ENCODE peak calls at places on chromosome 12, in four cellular contexts. P, O, S and I are unnamed samples. For H3K4me1 and H3K36me3, the result is how much of the 10 kb centered on the place peaks cover.

GRCh38 chr12:388012-388411 is 1.1 kb downstream of the KDM5A start:
- DNase-seq in P (no peak), O (no peak), S (no peak), I (no peak)

GRCh38 chr12:52259850-52260249 is 14.6 kb upstream of the KRT86 start:
- DNase-seq in P (no peak), O (peak), S (no peak), I (no peak)

GRCh38 chr12:55658212-55658611 is 21.5 kb downstream of the OR10P1 start:
- DNase-seq in P (no peak), O (no peak), S (no peak), I (no peak)

GRCh38 chr12:25811656-25812126 is 146.8 kb upstream of the RASSF8 start:
- DNase-seq in P (peak), O (no peak), S (no peak), I (no peak)

GRCh38 chr12:11847539-11847938 is 198.1 kb downstream of the ETV6 start:
- DNase-seq in P (no peak), O (no peak), S (no peak), I (no peak)

GRCh38 chr12:87866602-87867292 is 162.5 kb downstream of the C12orf50 start:
- DNase-seq in P (peak), O (no peak), S (no peak), I (peak)

GRCh38 chr12:68358532-68359485 is 26.6 kb upstream of the MDM1 start:
- DNase-seq in P (peak), O (no peak), S (peak), I (peak)

GRCh38 chr12:108052260-108052659 is 76.8 kb upstream of the WSCD2 start:
- DNase-seq in P (no peak), O (no peak), S (no peak), I (no peak)

GRCh38 chr12:53207042-53207441 is at the start of gene ITGB7:
- DNase-seq in P (no peak), O (peak), S (no peak), I (no peak)

GRCh38 chr12:111409403-111410228 is 3.9 kb downstream of the SH2B3 start:
- DNase-seq in P (peak), O (peak), S (peak), I (peak)

GRCh38 chr12:109696485-109697269 is 16.9 kb upstream of the FAM222A start:
- DNase-seq in P (peak), O (peak), S (no peak), I (no peak)

GRCh38 chr12:17020765-17021164 is 414.8 kb upstream of the LMO3 start:
- DNase-seq in P (no peak), O (no peak), S (no peak), I (no peak)

GRCh38 chr12:9066755-9067433 is 48.8 kb downstream of the A2M start:
- DNase-seq in P (no peak), O (no peak), S (no peak), I (no peak)

GRCh38 chr12:1628671-1629337 is at the start of gene WNT5B:
- DNase-seq in P (no peak), O (no peak), S (no peak), I (peak)

GRCh38 chr12:26068503-26068902 is 56.3 kb downstream of the BHLHE41 start:
- DNase-seq in P (no peak), O (no peak), S (no peak), I (no peak)

GRCh38 chr12:47736877-47737676 is 11.8 kb upstream of the ENDOU start:
- DNase-seq in P (peak), O (peak), S (peak), I (peak)

GRCh38 chr12:88141425-88141773 is 489 bp downstream of the CEP290 start:
- DNase-seq in P (no peak), O (no peak), S (no peak), I (no peak)

GRCh38 chr12:4355843-4356327 is 23.6 kb downstream of the FGF23 start:
- DNase-seq in P (peak), O (no peak), S (peak), I (peak)

GRCh38 chr12:132502149-132502881 is 12.4 kb downstream of the FBRSL1 start:
- DNase-seq in P (no peak), O (no peak), S (peak), I (no peak)

GRCh38 chr12:131738196-131738595 is 27.3 kb downstream of the SFSWAP start:
- DNase-seq in P (no peak), O (no peak), S (no peak), I (no peak)

GRCh38 chr12:12645485-12645884 is 33.8 kb downstream of the CREBL2 start:
- DNase-seq in P (peak), O (no peak), S (no peak), I (peak)

GRCh38 chr12:71607494-71608330 is 55.9 kb downstream of the ZFC3H1 start:
- DNase-seq in P (no peak), O (no peak), S (no peak), I (no peak)

GRCh38 chr12:46471404-46471803 is 98.8 kb upstream of the SLC38A2 start:
- DNase-seq in P (no peak), O (no peak), S (no peak), I (no peak)

GRCh38 chr12:20050166-20050565 is 318.2 kb upstream of the PDE3A start:
- DNase-seq in P (no peak), O (no peak), S (no peak), I (no peak)

GRCh38 chr12:52423035-52423434 is 11.1 kb downstream of the KRT75 start:
- DNase-seq in P (no peak), O (no peak), S (no peak), I (no peak)

GRCh38 chr12:124683330-124683662 is 115.9 kb upstream of the NCOR2 start:
- DNase-seq in P (peak), O (no peak), S (no peak), I (no peak)

GRCh38 chr12:7015555-7016370 is 2.5 kb downstream of the LPCAT3 start:
- DNase-seq in P (no peak), O (no peak), S (no peak), I (no peak)

GRCh38 chr12:95529693-95530225 is 21.5 kb downstream of the USP44 start:
- DNase-seq in P (no peak), O (no peak), S (no peak), I (no peak)

GRCh38 chr12:54232790-54233189 is 44.0 kb upstream of the SMUG1 start:
- DNase-seq in P (peak), O (no peak), S (no peak), I (no peak)
- TF ChIP-seq CTCF in P (peak), O (no peak), S (no peak), I (peak)

GRCh38 chr12:27864521-27864920 is 84.5 kb upstream of the MANSC4 start:
- DNase-seq in P (peak), O (no peak), S (no peak), I (no peak)
- H3K4me1 ChIP-seq in P (under half), O (under half), S (under half), I (under half)

GRCh38 chr12:115963030-115963480 is 314.4 kb downstream of the MED13L start:
- DNase-seq in P (peak), O (no peak), S (no peak), I (no peak)
- H3K36me3 ChIP-seq in P (under half), O (half or more), S (half or more), I (under half)

GRCh38 chr12:80264386-80264785 is 165.0 kb downstream of the OTOGL start:
- DNase-seq in P (no peak), O (no peak), S (no peak), I (no peak)

GRCh38 chr12:80257920-80258319 is 158.6 kb downstream of the OTOGL start:
- DNase-seq in P (no peak), O (no peak), S (no peak), I (no peak)

GRCh38 chr12:80262372-80263170 is 163.2 kb downstream of the OTOGL start:
- DNase-seq in P (peak), O (no peak), S (no peak), I (no peak)

GRCh38 chr12:80261403-80261802 is 162.1 kb downstream of the OTOGL start:
- DNase-seq in P (no peak), O (no peak), S (no peak), I (no peak)

GRCh38 chr12:80260269-80260668 is 160.9 kb downstream of the OTOGL start:
- DNase-seq in P (no peak), O (no peak), S (no peak), I (no peak)
- TF ChIP-seq CTCF in P (no peak), O (no peak), S (no peak), I (no peak)

GRCh38 chr12:33488036-33488435 is 48.4 kb upstream of the SYT10 start:
- DNase-seq in P (no peak), O (no peak), S (no peak), I (no peak)
- H3K4me1 ChIP-seq in P (under half), O (under half), S (under half), I (under half)

DNA sequence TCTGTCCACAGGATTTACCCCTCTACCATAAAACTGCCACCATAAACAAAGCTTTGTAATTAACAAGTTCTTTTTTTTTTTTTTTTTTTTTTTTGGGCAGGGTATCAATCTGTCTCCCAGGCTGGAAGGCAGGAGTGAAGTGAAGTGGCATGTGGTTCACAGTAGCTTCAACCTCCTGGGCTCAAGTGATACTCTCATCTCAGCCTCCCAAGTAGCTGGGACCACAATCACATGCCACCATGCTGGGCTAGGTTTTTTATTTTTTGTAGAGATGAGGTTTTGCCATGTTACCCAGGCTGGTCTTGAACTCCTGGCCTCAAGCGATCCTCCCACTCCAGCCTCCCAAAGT is 61.1 kb upstream of the NUDT4 start:
- DNase-seq in P (no peak), O (no peak), S (no peak), I (no peak)
- H3K36me3 ChIP-seq in P (under half), O (under half), S (under half), I (under half)

GRCh38 chr12:2739069-2739468 is 55.7 kb upstream of the FKBP4 start:
- DNase-seq in P (no peak), O (no peak), S (no peak), I (no peak)

GRCh38 chr12:2737656-2738241 is 57.0 kb upstream of the FKBP4 start:
- DNase-seq in P (no peak), O (peak), S (no peak), I (no peak)

GRCh38 chr12:2732290-2732689 is 62.5 kb upstream of the FKBP4 start:
- DNase-seq in P (no peak), O (no peak), S (no peak), I (no peak)

DNA sequence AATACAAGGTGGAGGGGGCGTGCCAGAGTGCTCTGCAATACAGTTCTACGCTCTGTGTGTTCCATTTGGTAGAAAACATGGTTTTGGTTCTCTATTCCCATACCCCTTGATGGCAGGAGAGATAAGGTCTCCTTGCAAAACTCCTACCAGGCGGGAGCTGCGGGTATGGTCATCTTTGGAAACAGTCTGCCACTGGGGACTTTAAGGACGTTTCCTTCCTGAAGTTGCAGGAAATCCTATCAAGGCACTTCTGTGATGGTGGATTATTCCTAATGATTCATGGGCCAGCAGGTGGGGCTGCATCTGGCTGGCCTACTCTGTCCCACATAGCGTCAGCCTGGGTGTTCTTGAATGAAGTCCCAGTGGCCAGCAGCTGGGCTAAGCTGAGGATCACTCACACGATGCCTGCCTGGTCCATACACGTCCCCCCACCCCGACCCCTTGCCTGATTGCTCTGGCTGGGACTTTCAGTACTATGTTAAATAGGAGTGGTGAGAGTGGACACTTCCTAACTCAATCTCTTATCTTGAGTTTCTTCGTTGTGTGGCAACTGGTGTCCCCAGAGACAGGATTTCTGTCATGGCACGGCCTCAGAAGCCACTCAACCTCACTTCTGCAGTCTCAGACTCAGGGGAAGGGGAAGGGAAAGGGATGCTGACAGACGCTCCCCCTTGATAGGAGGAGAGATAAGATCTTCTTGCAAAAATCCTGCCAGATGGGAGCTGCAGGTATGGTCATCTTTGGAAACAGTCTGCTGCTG is 61.1 kb upstream of the FKBP4 start:
- DNase-seq in P (no peak), O (no peak), S (no peak), I (no peak)
- TF ChIP-seq CTCF in P (no peak), O (no peak), S (no peak), I (no peak)

GRCh38 chr12:117294206-117294605 is 67.2 kb downstream of the NOS1 start:
- DNase-seq in P (no peak), O (no peak), S (no peak), I (no peak)

GRCh38 chr12:117298191-117298590 is 63.2 kb downstream of the NOS1 start:
- DNase-seq in P (no peak), O (no peak), S (no peak), I (no peak)

GRCh38 chr12:117293510-117293909 is 67.9 kb downstream of the NOS1 start:
- DNase-seq in P (no peak), O (no peak), S (no peak), I (no peak)

GRCh38 chr12:117292688-117293087 is 68.7 kb downstream of the NOS1 start:
- DNase-seq in P (no peak), O (no peak), S (no peak), I (no peak)
- H3K4me1 ChIP-seq in P (under half), O (under half), S (under half), I (under half)

DNA sequence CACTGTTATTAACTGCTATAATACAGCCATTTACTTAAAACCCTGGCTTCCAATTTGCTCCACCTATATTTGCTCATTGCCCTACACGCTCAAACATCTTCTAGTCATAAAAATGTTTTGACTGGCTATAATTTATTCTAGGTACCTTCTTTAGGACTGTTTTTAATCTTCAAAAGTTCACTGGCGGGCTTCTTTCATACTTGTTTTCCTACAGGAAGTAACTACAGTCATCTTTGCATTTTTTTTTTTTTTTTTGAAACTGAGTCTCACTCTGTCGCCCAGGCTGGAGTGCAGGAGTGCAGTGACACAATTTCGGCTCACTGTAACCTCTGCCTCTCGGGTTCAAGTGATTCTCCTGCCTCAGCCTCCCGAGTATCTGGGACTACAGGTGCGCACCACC is 32.5 kb downstream of the MPHOSPH9 start:
- DNase-seq in P (no peak), O (no peak), S (no peak), I (no peak)
- H3K36me3 ChIP-seq in P (under half), O (under half), S (under half), I (half or more)